ENCODE peak calls at places on chromosomes 7 and 10, in five cellular contexts. One of them, this sample, is unnamed.

GRCh38 chr7:74203157-74203556 is 6.6 kb upstream of the LAT2 start:
- DNase-seq in uterus: no peak
- DNase-seq in A549: peak; percentile 46
- DNase-seq in stomach: peak; percentile 43
- DNase-seq in esophagus squamous epithelium: no peak
- DNase-seq in this sample: peak; percentile 53

GRCh38 chr7:110373514-110374258 is 717.2 kb upstream of the LRRN3 start:
- DNase-seq in uterus: no peak
- DNase-seq in A549: no peak
- DNase-seq in stomach: no peak
- DNase-seq in esophagus squamous epithelium: no peak
- DNase-seq in this sample: no peak

GRCh38 chr10:82625497-82626151 is 750.6 kb downstream of the NRG3 start:
- DNase-seq in uterus: no peak
- DNase-seq in A549: no peak
- DNase-seq in stomach: no peak
- DNase-seq in esophagus squamous epithelium: no peak
- DNase-seq in this sample: no peak

GRCh38 chr7:146510088-146510680 is 393.6 kb downstream of the CNTNAP2 start:
- DNase-seq in uterus: no peak
- DNase-seq in A549: no peak
- DNase-seq in stomach: no peak
- DNase-seq in esophagus squamous epithelium: no peak
- DNase-seq in this sample: no peak

GRCh38 chr10:86362566-86363183 is 3.9 kb downstream of the GRID1 start:
- DNase-seq in uterus: no peak
- DNase-seq in A549: no peak
- DNase-seq in stomach: no peak
- DNase-seq in esophagus squamous epithelium: no peak
- DNase-seq in this sample: no peak

GRCh38 chr7:2956526-2957368 is 86.9 kb downstream of the CARD11 start:
- DNase-seq in uterus: no peak
- DNase-seq in A549: peak; percentile 52
- DNase-seq in stomach: no peak
- DNase-seq in esophagus squamous epithelium: no peak
- DNase-seq in this sample: no peak

GRCh38 chr10:33084388-33084896 is 126.4 kb upstream of the ITGB1 start:
- DNase-seq in uterus: no peak
- DNase-seq in A549: no peak
- DNase-seq in stomach: no peak
- DNase-seq in esophagus squamous epithelium: no peak
- DNase-seq in this sample: no peak

GRCh38 chr7:30931161-30931926 is 19.7 kb downstream of the AQP1 start:
- DNase-seq in uterus: no peak
- DNase-seq in A549: no peak
- DNase-seq in stomach: peak; percentile 16
- DNase-seq in esophagus squamous epithelium: no peak
- DNase-seq in this sample: peak; percentile 1

GRCh38 chr10:49652416-49653385 is 26.8 kb upstream of the C10orf53 start:
- DNase-seq in uterus: no peak
- DNase-seq in A549: no peak
- DNase-seq in stomach: no peak
- DNase-seq in esophagus squamous epithelium: no peak
- DNase-seq in this sample: no peak

GRCh38 chr10:88881335-88881734 is 1.3 kb downstream of the STAMBPL1 start:
- DNase-seq in uterus: no peak
- DNase-seq in A549: no peak
- DNase-seq in stomach: no peak
- DNase-seq in esophagus squamous epithelium: no peak
- DNase-seq in this sample: no peak

GRCh38 chr10:121662531-121662930 is 64.3 kb upstream of the FGFR2 start:
- DNase-seq in uterus: no peak
- DNase-seq in A549: no peak
- DNase-seq in stomach: no peak
- DNase-seq in esophagus squamous epithelium: no peak
- DNase-seq in this sample: no peak

GRCh38 chr10:11234857-11235640 is 217.4 kb downstream of the CELF2 start:
- DNase-seq in uterus: no peak
- DNase-seq in A549: no peak
- DNase-seq in stomach: no peak
- DNase-seq in esophagus squamous epithelium: no peak
- DNase-seq in this sample: no peak
- H3K4me1 ChIP-seq in uterus: no peaks in the 10 kb centered on the region
- H3K4me1 ChIP-seq in A549: no peaks in the 10 kb centered on the region
- H3K4me1 ChIP-seq in stomach: peaks cover 37% of the 10 kb centered on the region
- H3K4me1 ChIP-seq in esophagus squamous epithelium: no peaks in the 10 kb centered on the region
- H3K4me1 ChIP-seq in this sample: no peaks in the 10 kb centered on the region

DNA sequence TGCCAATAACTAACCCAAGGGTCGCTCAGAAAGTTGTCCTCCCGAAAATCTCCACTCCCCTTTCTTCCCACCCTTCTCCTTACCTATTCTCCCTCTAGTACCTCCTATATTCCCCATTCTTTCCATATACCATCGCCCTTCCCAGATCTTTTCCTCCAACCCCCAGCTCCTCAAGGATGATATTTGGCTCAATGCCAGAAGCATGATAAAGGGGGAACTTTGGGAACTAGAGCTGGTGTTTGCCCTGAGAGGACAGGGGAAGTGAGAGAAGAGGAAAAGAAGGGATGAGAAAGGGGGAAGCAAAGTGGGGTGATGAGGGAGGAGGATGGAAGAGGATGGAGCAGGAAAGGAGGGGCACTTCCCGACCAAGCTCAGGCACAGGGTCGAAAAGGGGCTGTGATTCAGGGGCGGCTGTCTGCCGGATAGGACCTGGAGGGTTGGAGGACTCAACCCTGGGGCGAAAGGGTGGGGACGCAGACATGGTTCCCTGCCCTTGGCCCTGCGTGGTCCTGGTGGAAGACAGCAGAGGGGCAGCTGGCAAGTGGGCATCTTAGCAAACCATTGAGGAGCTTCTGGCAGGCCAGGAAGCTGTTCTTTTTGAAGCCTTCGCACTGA is 1.8 kb downstream of the OIT3 start:
- DNase-seq in uterus: no peak
- DNase-seq in A549: no peak
- DNase-seq in stomach: no peak
- DNase-seq in esophagus squamous epithelium: no peak
- DNase-seq in this sample: no peak
- H3K4me3 ChIP-seq in uterus: no peak overlapping the region
- H3K4me3 ChIP-seq in A549: no peak overlapping the region
- H3K4me3 ChIP-seq in stomach: no peak overlapping the region
- H3K4me3 ChIP-seq in esophagus squamous epithelium: no peak overlapping the region
- H3K4me3 ChIP-seq in this sample: no peak overlapping the region

GRCh38 chr10:47166405-47166777 is 133.6 kb upstream of the GDF10 start:
- DNase-seq in uterus: no peak
- DNase-seq in A549: no peak
- DNase-seq in stomach: no peak
- DNase-seq in esophagus squamous epithelium: no peak
- DNase-seq in this sample: peak; percentile 17

GRCh38 chr10:47164126-47164799 is 135.7 kb upstream of the GDF10 start:
- DNase-seq in uterus: no peak
- DNase-seq in A549: peak; percentile 11
- DNase-seq in stomach: no peak
- DNase-seq in esophagus squamous epithelium: no peak
- DNase-seq in this sample: no peak

GRCh38 chr10:47165168-47165710 is 134.8 kb upstream of the GDF10 start:
- DNase-seq in uterus: no peak
- DNase-seq in A549: no peak
- DNase-seq in stomach: no peak
- DNase-seq in esophagus squamous epithelium: no peak
- DNase-seq in this sample: no peak

GRCh38 chr10:47164800-47165128 is 135.2 kb upstream of the GDF10 start:
- DNase-seq in uterus: no peak
- DNase-seq in A549: no peak
- DNase-seq in stomach: no peak
- DNase-seq in esophagus squamous epithelium: no peak
- DNase-seq in this sample: no peak

DNA sequence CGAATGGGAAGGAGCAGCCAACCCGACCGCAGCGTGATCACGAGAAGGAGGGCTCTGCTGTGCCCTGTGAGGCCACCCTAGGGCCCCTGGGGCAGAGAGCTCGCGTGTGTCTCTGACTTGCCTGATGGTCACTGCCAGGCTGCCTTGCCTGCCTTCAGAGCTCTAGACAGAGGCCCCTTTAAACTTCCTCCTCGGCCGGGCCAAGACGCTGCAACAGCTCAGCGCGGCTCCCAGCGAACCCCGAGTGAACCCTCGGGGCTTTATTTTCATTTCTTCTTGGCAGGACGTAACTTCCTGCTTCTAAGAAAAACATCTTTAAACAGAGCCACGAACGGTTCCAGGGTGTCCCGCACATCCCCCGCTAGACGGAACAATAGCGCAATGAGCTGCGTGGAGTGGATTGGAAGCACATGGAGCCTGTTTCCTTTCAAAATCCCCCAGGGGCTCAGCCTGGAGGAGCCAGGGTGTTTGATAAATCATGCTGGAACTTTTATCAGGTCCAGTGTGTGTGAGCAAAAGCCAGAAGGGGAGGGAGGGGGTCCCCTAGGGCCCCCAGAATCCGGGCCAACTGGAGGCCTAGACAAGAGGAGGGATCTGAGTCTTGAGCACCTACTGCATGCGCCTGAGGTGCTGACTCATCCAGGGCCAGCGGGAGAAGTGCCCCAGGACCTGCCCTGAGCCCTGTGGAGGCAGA is 134.1 kb upstream of the GDF10 start:
- DNase-seq in uterus: peak; percentile 68
- DNase-seq in A549: no peak
- DNase-seq in stomach: no peak
- DNase-seq in esophagus squamous epithelium: no peak
- DNase-seq in this sample: peak; percentile 36
- TF ChIP-seq POLR2A in uterus: no peak
- TF ChIP-seq POLR2A in A549: no peak
- TF ChIP-seq POLR2A in stomach: no peak
- TF ChIP-seq POLR2A in esophagus squamous epithelium: no peak
- TF ChIP-seq POLR2A in this sample: no peak

DNA sequence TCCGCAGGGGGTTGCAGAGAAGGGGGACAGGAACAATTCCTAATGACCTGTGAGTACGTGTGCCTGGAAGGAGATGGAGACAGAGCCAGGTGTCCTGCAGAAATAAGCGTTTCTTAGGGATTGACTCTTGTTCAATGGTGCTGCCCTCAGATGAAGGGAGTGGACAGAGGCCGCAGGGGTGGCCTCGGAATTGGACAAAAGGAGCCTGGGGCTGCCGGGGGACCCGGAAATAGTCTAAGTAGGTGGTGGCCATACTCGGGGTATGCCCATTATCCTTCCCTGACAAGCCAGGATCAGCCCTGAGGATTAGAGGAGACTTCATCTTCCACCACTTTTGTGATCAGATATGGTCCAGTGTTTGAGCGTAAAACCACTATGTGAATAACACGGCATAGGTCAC is 39.2 kb downstream of the ELFN1 start:
- DNase-seq in uterus: no peak
- DNase-seq in A549: no peak
- DNase-seq in stomach: no peak
- DNase-seq in esophagus squamous epithelium: no peak
- DNase-seq in this sample: no peak
- H3K4me1 ChIP-seq in uterus: no peaks in the 10 kb centered on the region
- H3K4me1 ChIP-seq in A549: no peaks in the 10 kb centered on the region
- H3K4me1 ChIP-seq in stomach: peaks cover 10% of the 10 kb centered on the region
- H3K4me1 ChIP-seq in esophagus squamous epithelium: no peaks in the 10 kb centered on the region
- H3K4me1 ChIP-seq in this sample: no peaks in the 10 kb centered on the region

GRCh38 chr10:84329986-84330651 is 1.7 kb downstream of the CCSER2 start:
- DNase-seq in uterus: no peak
- DNase-seq in A549: no peak
- DNase-seq in stomach: no peak
- DNase-seq in esophagus squamous epithelium: no peak
- DNase-seq in this sample: no peak
- H3K4me3 ChIP-seq in uterus: peak overlapping the region; percentile 99
- H3K4me3 ChIP-seq in A549: no peak overlapping the region
- H3K4me3 ChIP-seq in stomach: no peak overlapping the region
- H3K4me3 ChIP-seq in esophagus squamous epithelium: no peak overlapping the region
- H3K4me3 ChIP-seq in this sample: no peak overlapping the region

DNA sequence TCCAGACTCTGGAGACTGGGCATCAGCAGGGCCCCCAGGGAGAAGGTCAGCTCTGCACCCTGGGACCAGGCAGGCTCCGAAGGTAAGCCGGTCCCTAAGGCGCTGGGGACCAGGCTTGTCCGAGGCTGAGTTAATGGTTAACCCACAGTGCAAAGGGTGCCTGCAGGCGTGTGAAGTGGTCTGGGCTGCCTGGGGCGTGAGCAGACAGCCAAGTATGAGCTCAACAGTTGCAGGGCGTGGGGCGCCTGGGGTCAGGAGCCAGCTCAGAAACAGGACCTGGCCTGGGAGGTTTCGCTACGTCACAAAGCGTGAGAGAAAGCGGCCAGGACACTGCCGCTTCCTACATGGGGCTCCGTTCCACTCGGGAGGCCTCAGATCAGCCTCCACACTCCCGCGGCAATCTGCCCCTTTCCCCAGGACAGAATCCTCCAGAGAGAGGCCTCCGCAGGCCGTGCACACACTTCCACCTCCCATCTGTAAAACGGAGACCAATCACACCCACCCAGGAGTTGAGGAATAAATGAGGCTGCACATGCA is 16.0 kb downstream of the PDGFA start:
- DNase-seq in uterus: no peak
- DNase-seq in A549: peak; percentile 66
- DNase-seq in stomach: peak; percentile 94
- DNase-seq in esophagus squamous epithelium: no peak
- DNase-seq in this sample: no peak
- TF ChIP-seq POLR2A in uterus: no peak
- TF ChIP-seq POLR2A in A549: no peak
- TF ChIP-seq POLR2A in stomach: no peak
- TF ChIP-seq POLR2A in esophagus squamous epithelium: no peak
- TF ChIP-seq POLR2A in this sample: no peak

This sample was measured in testis.